ENCODE peak calls at places on chromosomes 1 and 21, in seven cellular contexts. N is naive thymus-derived CD8-positive, alpha-beta T cell; B is stimulated activated CD8-positive, alpha-beta memory T cell treated with anti-CD3 and anti-CD28 coated beads, Interleukin-15, amount 100 ng/mL, for 24 hours; Y is PC-3; G is stimulated activated naive CD4-positive, alpha-beta T cell; U is cerebellum; F is islet precursor cell. M is an unnamed sample.

GRCh38 chr1:108646661-108647269 is 14.1 kb downstream of the HENMT1 start:
- DNase-seq in G (peak), B (no peak), Y (peak), N (peak), F (no peak), U (no peak), M (no peak)

GRCh38 chr1:165900576-165901380 is 73.4 kb downstream of the UCK2 start:
- DNase-seq in Y (no peak), F (peak), B (no peak), U (peak), G (no peak), N (no peak), M (peak)

GRCh38 chr1:240650877-240651276 is 38.9 kb upstream of the GREM2 start:
- DNase-seq in F (no peak), G (no peak), N (no peak), U (no peak), Y (no peak), B (no peak), M (no peak)

GRCh38 chr21:31687108-31687507 is 27.6 kb downstream of the SOD1 start:
- DNase-seq in G (no peak), U (no peak), B (no peak), N (no peak), F (no peak), Y (no peak), M (no peak)

GRCh38 chr1:244615301-244615700 is 37.6 kb upstream of the DESI2 start:
- DNase-seq in U (no peak), B (no peak), Y (no peak), N (no peak), F (no peak), G (no peak), M (no peak)

GRCh38 chr1:183483224-183483623 is 10.9 kb downstream of the SMG7 start:
- DNase-seq in F (no peak), U (no peak), N (no peak), B (no peak), Y (no peak), G (no peak), M (no peak)

GRCh38 chr1:6162773-6163172 is 17.3 kb downstream of the CHD5 start:
- DNase-seq in B (no peak), Y (no peak), U (peak), F (no peak), G (no peak), N (no peak), M (no peak)

GRCh38 chr1:173355281-173356031 is 121.7 kb upstream of the PRDX6 start:
- DNase-seq in Y (no peak), U (no peak), B (no peak), G (no peak), N (no peak), F (no peak), M (no peak)

GRCh38 chr1:12636098-12636950 is 7.6 kb upstream of the AADACL4 start:
- DNase-seq in G (no peak), U (no peak), Y (no peak), N (no peak), F (peak), B (no peak), M (peak)

GRCh38 chr21:36790616-36791015 is 91.7 kb downstream of the SIM2 start:
- DNase-seq in U (peak), B (no peak), Y (no peak), F (no peak), N (no peak), G (no peak), M (no peak)

GRCh38 chr1:92411511-92411910 is 75.2 kb downstream of the GFI1 start:
- DNase-seq in N (no peak), F (peak), B (no peak), Y (peak), U (no peak), G (no peak), M (no peak)

GRCh38 chr21:33760641-33761103 is 118.4 kb downstream of the ITSN1 start:
- DNase-seq in N (no peak), B (no peak), U (no peak), F (no peak), G (no peak), Y (no peak), M (peak)

GRCh38 chr1:177145102-177145779 is 19.3 kb downstream of the ASTN1 start:
- DNase-seq in U (no peak), N (no peak), F (no peak), Y (no peak), G (no peak), B (no peak), M (no peak)

GRCh38 chr1:90850181-90850924 is 133.3 kb upstream of the BARHL2 start:
- DNase-seq in N (no peak), F (peak), G (no peak), Y (no peak), B (no peak), U (peak), M (no peak)

GRCh38 chr1:201481004-201481380 is 12.0 kb upstream of the PHLDA3 start:
- DNase-seq in U (no peak), Y (no peak), F (peak), B (no peak), G (peak), N (no peak), M (no peak)

GRCh38 chr1:15128520-15129313 is 24.8 kb upstream of the TMEM51 start:
- DNase-seq in U (peak), G (peak), N (peak), F (peak), B (peak), Y (peak), M (peak)

GRCh38 chr1:198918920-198919319 is 280.1 kb downstream of the PTPRC start:
- DNase-seq in F (no peak), U (no peak), G (no peak), Y (peak), B (no peak), N (no peak), M (no peak)

GRCh38 chr1:88985033-88985432 is 7.4 kb downstream of the KYAT3 start:
- DNase-seq in U (no peak), N (no peak), B (no peak), G (no peak), Y (peak), F (no peak), M (peak)

M was measured in kidney glomerular epithelial cell.